ENCODE peak calls at places on chromosomes 16 and 17, in ten cellular contexts. One of them, this sample, is unnamed.

GRCh38 chr16:75496546-75496945 is 1.3 kb upstream of the CHST6 start:
- DNase-seq in uterus: no peak
- DNase-seq in NCI-H82: no peak
- DNase-seq in fibroblast of pulmonary artery: no peak
- DNase-seq in activated effector memory CD4-positive, alpha-beta T cell treated with Interleukin-2 at 50 U/mL for 16 hours: no peak
- DNase-seq in brain microvascular endothelial cell: no peak
- DNase-seq in activated CD4-positive, CD25-positive, alpha-beta regulatory T cell treated with anti-CD3 and anti-CD28 coated beads, Interleukin-2, amount 50 U/mL, for 16 hours: no peak
- DNase-seq in A172: no peak
- DNase-seq in EH: no peak
- DNase-seq in smooth muscle cell of the brain vasculature: no peak
- DNase-seq in this sample: no peak

GRCh38 chr17:77229786-77230435 is 89.1 kb downstream of the SEC14L1 start:
- DNase-seq in activated CD4-positive, CD25-positive, alpha-beta regulatory T cell treated with anti-CD3 and anti-CD28 coated beads, Interleukin-2, amount 50 U/mL, for 16 hours: no peak
- DNase-seq in uterus: no peak
- DNase-seq in brain microvascular endothelial cell: no peak
- DNase-seq in NCI-H82: no peak
- DNase-seq in A172: no peak
- DNase-seq in smooth muscle cell of the brain vasculature: no peak
- DNase-seq in activated effector memory CD4-positive, alpha-beta T cell treated with Interleukin-2 at 50 U/mL for 16 hours: no peak
- DNase-seq in EH: no peak
- DNase-seq in fibroblast of pulmonary artery: no peak
- DNase-seq in this sample: no peak

GRCh38 chr17:42163113-42163512 is 8.3 kb upstream of the RAB5C start:
- DNase-seq in uterus: no peak
- DNase-seq in smooth muscle cell of the brain vasculature: no peak
- DNase-seq in activated CD4-positive, CD25-positive, alpha-beta regulatory T cell treated with anti-CD3 and anti-CD28 coated beads, Interleukin-2, amount 50 U/mL, for 16 hours: no peak
- DNase-seq in EH: no peak
- DNase-seq in NCI-H82: peak
- DNase-seq in activated effector memory CD4-positive, alpha-beta T cell treated with Interleukin-2 at 50 U/mL for 16 hours: no peak
- DNase-seq in fibroblast of pulmonary artery: no peak
- DNase-seq in A172: no peak
- DNase-seq in brain microvascular endothelial cell: no peak
- DNase-seq in this sample: peak

GRCh38 chr16:57394444-57394843 is 10.1 kb upstream of the CCL17 start:
- DNase-seq in uterus: no peak
- DNase-seq in activated effector memory CD4-positive, alpha-beta T cell treated with Interleukin-2 at 50 U/mL for 16 hours: no peak
- DNase-seq in EH: no peak
- DNase-seq in A172: peak
- DNase-seq in smooth muscle cell of the brain vasculature: no peak
- DNase-seq in NCI-H82: no peak
- DNase-seq in activated CD4-positive, CD25-positive, alpha-beta regulatory T cell treated with anti-CD3 and anti-CD28 coated beads, Interleukin-2, amount 50 U/mL, for 16 hours: no peak
- DNase-seq in fibroblast of pulmonary artery: peak
- DNase-seq in brain microvascular endothelial cell: no peak
- DNase-seq in this sample: no peak

GRCh38 chr16:9123871-9124270 is 32.4 kb downstream of the HAPSTR1 start:
- DNase-seq in A172: peak
- DNase-seq in smooth muscle cell of the brain vasculature: no peak
- DNase-seq in NCI-H82: no peak
- DNase-seq in activated CD4-positive, CD25-positive, alpha-beta regulatory T cell treated with anti-CD3 and anti-CD28 coated beads, Interleukin-2, amount 50 U/mL, for 16 hours: no peak
- DNase-seq in brain microvascular endothelial cell: no peak
- DNase-seq in uterus: no peak
- DNase-seq in EH: no peak
- DNase-seq in activated effector memory CD4-positive, alpha-beta T cell treated with Interleukin-2 at 50 U/mL for 16 hours: no peak
- DNase-seq in fibroblast of pulmonary artery: no peak
- DNase-seq in this sample: no peak

GRCh38 chr16:57061084-57061905 is 31.1 kb upstream of the CPNE2 start:
- DNase-seq in EH: peak
- DNase-seq in brain microvascular endothelial cell: no peak
- DNase-seq in A172: peak
- DNase-seq in activated CD4-positive, CD25-positive, alpha-beta regulatory T cell treated with anti-CD3 and anti-CD28 coated beads, Interleukin-2, amount 50 U/mL, for 16 hours: no peak
- DNase-seq in uterus: peak
- DNase-seq in activated effector memory CD4-positive, alpha-beta T cell treated with Interleukin-2 at 50 U/mL for 16 hours: no peak
- DNase-seq in fibroblast of pulmonary artery: peak
- DNase-seq in NCI-H82: peak
- DNase-seq in smooth muscle cell of the brain vasculature: no peak
- DNase-seq in this sample: no peak

GRCh38 chr17:67421869-67422273 is 44.8 kb downstream of the PITPNC1 start:
- DNase-seq in A172: peak
- DNase-seq in activated effector memory CD4-positive, alpha-beta T cell treated with Interleukin-2 at 50 U/mL for 16 hours: peak
- DNase-seq in fibroblast of pulmonary artery: peak
- DNase-seq in smooth muscle cell of the brain vasculature: no peak
- DNase-seq in EH: peak
- DNase-seq in uterus: peak
- DNase-seq in brain microvascular endothelial cell: peak
- DNase-seq in NCI-H82: no peak
- DNase-seq in activated CD4-positive, CD25-positive, alpha-beta regulatory T cell treated with anti-CD3 and anti-CD28 coated beads, Interleukin-2, amount 50 U/mL, for 16 hours: peak
- DNase-seq in this sample: no peak

GRCh38 chr16:48596326-48596725 is 13.7 kb downstream of the N4BP1 start:
- DNase-seq in uterus: no peak
- DNase-seq in NCI-H82: no peak
- DNase-seq in EH: no peak
- DNase-seq in A172: no peak
- DNase-seq in brain microvascular endothelial cell: no peak
- DNase-seq in activated effector memory CD4-positive, alpha-beta T cell treated with Interleukin-2 at 50 U/mL for 16 hours: no peak
- DNase-seq in fibroblast of pulmonary artery: no peak
- DNase-seq in smooth muscle cell of the brain vasculature: no peak
- DNase-seq in activated CD4-positive, CD25-positive, alpha-beta regulatory T cell treated with anti-CD3 and anti-CD28 coated beads, Interleukin-2, amount 50 U/mL, for 16 hours: no peak
- DNase-seq in this sample: no peak

GRCh38 chr17:31541559-31541958 is 150.1 kb downstream of the RAB11FIP4 start:
- DNase-seq in EH: no peak
- DNase-seq in A172: no peak
- DNase-seq in brain microvascular endothelial cell: no peak
- DNase-seq in NCI-H82: peak
- DNase-seq in activated effector memory CD4-positive, alpha-beta T cell treated with Interleukin-2 at 50 U/mL for 16 hours: no peak
- DNase-seq in uterus: no peak
- DNase-seq in activated CD4-positive, CD25-positive, alpha-beta regulatory T cell treated with anti-CD3 and anti-CD28 coated beads, Interleukin-2, amount 50 U/mL, for 16 hours: no peak
- DNase-seq in smooth muscle cell of the brain vasculature: no peak
- DNase-seq in fibroblast of pulmonary artery: no peak
- DNase-seq in this sample: no peak

GRCh38 chr17:34622862-34623261 is 43.5 kb downstream of the TMEM132E start:
- DNase-seq in activated CD4-positive, CD25-positive, alpha-beta regulatory T cell treated with anti-CD3 and anti-CD28 coated beads, Interleukin-2, amount 50 U/mL, for 16 hours: no peak
- DNase-seq in uterus: no peak
- DNase-seq in NCI-H82: no peak
- DNase-seq in EH: no peak
- DNase-seq in smooth muscle cell of the brain vasculature: no peak
- DNase-seq in activated effector memory CD4-positive, alpha-beta T cell treated with Interleukin-2 at 50 U/mL for 16 hours: no peak
- DNase-seq in A172: no peak
- DNase-seq in fibroblast of pulmonary artery: no peak
- DNase-seq in brain microvascular endothelial cell: no peak
- DNase-seq in this sample: no peak

GRCh38 chr16:30421010-30421409 is 8.8 kb downstream of the DCTPP1 start:
- DNase-seq in fibroblast of pulmonary artery: no peak
- DNase-seq in EH: no peak
- DNase-seq in uterus: no peak
- DNase-seq in activated CD4-positive, CD25-positive, alpha-beta regulatory T cell treated with anti-CD3 and anti-CD28 coated beads, Interleukin-2, amount 50 U/mL, for 16 hours: no peak
- DNase-seq in brain microvascular endothelial cell: no peak
- DNase-seq in NCI-H82: no peak
- DNase-seq in smooth muscle cell of the brain vasculature: no peak
- DNase-seq in A172: no peak
- DNase-seq in activated effector memory CD4-positive, alpha-beta T cell treated with Interleukin-2 at 50 U/mL for 16 hours: no peak
- DNase-seq in this sample: no peak

GRCh38 chr16:65884018-65884417 is 482.5 kb upstream of the CDH5 start:
- DNase-seq in EH: peak
- DNase-seq in A172: peak
- DNase-seq in uterus: no peak
- DNase-seq in brain microvascular endothelial cell: no peak
- DNase-seq in smooth muscle cell of the brain vasculature: no peak
- DNase-seq in activated CD4-positive, CD25-positive, alpha-beta regulatory T cell treated with anti-CD3 and anti-CD28 coated beads, Interleukin-2, amount 50 U/mL, for 16 hours: no peak
- DNase-seq in activated effector memory CD4-positive, alpha-beta T cell treated with Interleukin-2 at 50 U/mL for 16 hours: no peak
- DNase-seq in fibroblast of pulmonary artery: no peak
- DNase-seq in NCI-H82: no peak
- DNase-seq in this sample: no peak

GRCh38 chr17:78798695-78799559 is 16.9 kb upstream of the CYTH1 start:
- DNase-seq in fibroblast of pulmonary artery: peak
- DNase-seq in activated CD4-positive, CD25-positive, alpha-beta regulatory T cell treated with anti-CD3 and anti-CD28 coated beads, Interleukin-2, amount 50 U/mL, for 16 hours: no peak
- DNase-seq in brain microvascular endothelial cell: no peak
- DNase-seq in smooth muscle cell of the brain vasculature: no peak
- DNase-seq in A172: no peak
- DNase-seq in EH: peak
- DNase-seq in NCI-H82: peak
- DNase-seq in uterus: no peak
- DNase-seq in activated effector memory CD4-positive, alpha-beta T cell treated with Interleukin-2 at 50 U/mL for 16 hours: no peak
- DNase-seq in this sample: no peak

GRCh38 chr16:14600164-14600563 is 29.9 kb downstream of the PARN start:
- DNase-seq in NCI-H82: peak
- DNase-seq in activated CD4-positive, CD25-positive, alpha-beta regulatory T cell treated with anti-CD3 and anti-CD28 coated beads, Interleukin-2, amount 50 U/mL, for 16 hours: no peak
- DNase-seq in smooth muscle cell of the brain vasculature: no peak
- DNase-seq in EH: peak
- DNase-seq in activated effector memory CD4-positive, alpha-beta T cell treated with Interleukin-2 at 50 U/mL for 16 hours: no peak
- DNase-seq in A172: peak
- DNase-seq in uterus: no peak
- DNase-seq in brain microvascular endothelial cell: peak
- DNase-seq in fibroblast of pulmonary artery: peak
- DNase-seq in this sample: no peak

GRCh38 chr17:79834575-79835469 is 4.4 kb downstream of the CBX4 start:
- DNase-seq in NCI-H82: peak
- DNase-seq in smooth muscle cell of the brain vasculature: no peak
- DNase-seq in fibroblast of pulmonary artery: no peak
- DNase-seq in activated CD4-positive, CD25-positive, alpha-beta regulatory T cell treated with anti-CD3 and anti-CD28 coated beads, Interleukin-2, amount 50 U/mL, for 16 hours: no peak
- DNase-seq in activated effector memory CD4-positive, alpha-beta T cell treated with Interleukin-2 at 50 U/mL for 16 hours: no peak
- DNase-seq in A172: no peak
- DNase-seq in EH: no peak
- DNase-seq in brain microvascular endothelial cell: no peak
- DNase-seq in uterus: no peak
- DNase-seq in this sample: peak

GRCh38 chr17:48995871-48996695 is 1.1 kb upstream of the IGF2BP1 start:
- DNase-seq in A172: peak
- DNase-seq in fibroblast of pulmonary artery: no peak
- DNase-seq in uterus: no peak
- DNase-seq in EH: no peak
- DNase-seq in NCI-H82: peak
- DNase-seq in activated CD4-positive, CD25-positive, alpha-beta regulatory T cell treated with anti-CD3 and anti-CD28 coated beads, Interleukin-2, amount 50 U/mL, for 16 hours: no peak
- DNase-seq in brain microvascular endothelial cell: no peak
- DNase-seq in smooth muscle cell of the brain vasculature: no peak
- DNase-seq in activated effector memory CD4-positive, alpha-beta T cell treated with Interleukin-2 at 50 U/mL for 16 hours: no peak
- DNase-seq in this sample: peak

GRCh38 chr17:42097691-42098661 is at the start of gene ZNF385C:
- DNase-seq in NCI-H82: peak
- DNase-seq in brain microvascular endothelial cell: no peak
- DNase-seq in A172: no peak
- DNase-seq in activated CD4-positive, CD25-positive, alpha-beta regulatory T cell treated with anti-CD3 and anti-CD28 coated beads, Interleukin-2, amount 50 U/mL, for 16 hours: no peak
- DNase-seq in fibroblast of pulmonary artery: no peak
- DNase-seq in uterus: no peak
- DNase-seq in smooth muscle cell of the brain vasculature: no peak
- DNase-seq in activated effector memory CD4-positive, alpha-beta T cell treated with Interleukin-2 at 50 U/mL for 16 hours: peak
- DNase-seq in EH: no peak
- DNase-seq in this sample: peak

GRCh38 chr17:51120357-51120738 is 320 bp downstream of the SPAG9 start:
- DNase-seq in NCI-H82: peak
- DNase-seq in smooth muscle cell of the brain vasculature: peak
- DNase-seq in fibroblast of pulmonary artery: peak
- DNase-seq in brain microvascular endothelial cell: peak
- DNase-seq in A172: no peak
- DNase-seq in activated CD4-positive, CD25-positive, alpha-beta regulatory T cell treated with anti-CD3 and anti-CD28 coated beads, Interleukin-2, amount 50 U/mL, for 16 hours: no peak
- DNase-seq in uterus: no peak
- DNase-seq in EH: no peak
- DNase-seq in activated effector memory CD4-positive, alpha-beta T cell treated with Interleukin-2 at 50 U/mL for 16 hours: no peak
- DNase-seq in this sample: no peak

GRCh38 chr17:81388612-81389367 is 6.5 kb upstream of the BAHCC1 start:
- DNase-seq in EH: no peak
- DNase-seq in activated CD4-positive, CD25-positive, alpha-beta regulatory T cell treated with anti-CD3 and anti-CD28 coated beads, Interleukin-2, amount 50 U/mL, for 16 hours: no peak
- DNase-seq in NCI-H82: peak
- DNase-seq in fibroblast of pulmonary artery: no peak
- DNase-seq in uterus: no peak
- DNase-seq in brain microvascular endothelial cell: no peak
- DNase-seq in smooth muscle cell of the brain vasculature: no peak
- DNase-seq in activated effector memory CD4-positive, alpha-beta T cell treated with Interleukin-2 at 50 U/mL for 16 hours: no peak
- DNase-seq in A172: no peak
- DNase-seq in this sample: no peak

GRCh38 chr16:66432429-66432828 is 5.3 kb downstream of the BEAN1 start:
- DNase-seq in EH: no peak
- DNase-seq in brain microvascular endothelial cell: no peak
- DNase-seq in smooth muscle cell of the brain vasculature: no peak
- DNase-seq in activated effector memory CD4-positive, alpha-beta T cell treated with Interleukin-2 at 50 U/mL for 16 hours: no peak
- DNase-seq in NCI-H82: no peak
- DNase-seq in fibroblast of pulmonary artery: no peak
- DNase-seq in activated CD4-positive, CD25-positive, alpha-beta regulatory T cell treated with anti-CD3 and anti-CD28 coated beads, Interleukin-2, amount 50 U/mL, for 16 hours: no peak
- DNase-seq in uterus: no peak
- DNase-seq in A172: no peak
- DNase-seq in this sample: no peak

GRCh38 chr17:32621612-32622312 is 135.0 kb downstream of the CDK5R1 start:
- DNase-seq in activated effector memory CD4-positive, alpha-beta T cell treated with Interleukin-2 at 50 U/mL for 16 hours: no peak
- DNase-seq in smooth muscle cell of the brain vasculature: peak
- DNase-seq in EH: peak
- DNase-seq in NCI-H82: peak
- DNase-seq in activated CD4-positive, CD25-positive, alpha-beta regulatory T cell treated with anti-CD3 and anti-CD28 coated beads, Interleukin-2, amount 50 U/mL, for 16 hours: no peak
- DNase-seq in uterus: no peak
- DNase-seq in brain microvascular endothelial cell: peak
- DNase-seq in fibroblast of pulmonary artery: no peak
- DNase-seq in A172: peak
- DNase-seq in this sample: no peak

GRCh38 chr16:76539609-76540008 is 262.4 kb downstream of the CNTNAP4 start:
- DNase-seq in fibroblast of pulmonary artery: no peak
- DNase-seq in uterus: no peak
- DNase-seq in activated CD4-positive, CD25-positive, alpha-beta regulatory T cell treated with anti-CD3 and anti-CD28 coated beads, Interleukin-2, amount 50 U/mL, for 16 hours: no peak
- DNase-seq in NCI-H82: no peak
- DNase-seq in A172: no peak
- DNase-seq in smooth muscle cell of the brain vasculature: no peak
- DNase-seq in activated effector memory CD4-positive, alpha-beta T cell treated with Interleukin-2 at 50 U/mL for 16 hours: no peak
- DNase-seq in EH: no peak
- DNase-seq in brain microvascular endothelial cell: no peak
- DNase-seq in this sample: no peak

GRCh38 chr17:21058098-21058893 is 15.5 kb upstream of the USP22 start:
- DNase-seq in activated effector memory CD4-positive, alpha-beta T cell treated with Interleukin-2 at 50 U/mL for 16 hours: no peak
- DNase-seq in activated CD4-positive, CD25-positive, alpha-beta regulatory T cell treated with anti-CD3 and anti-CD28 coated beads, Interleukin-2, amount 50 U/mL, for 16 hours: no peak
- DNase-seq in uterus: no peak
- DNase-seq in fibroblast of pulmonary artery: peak
- DNase-seq in brain microvascular endothelial cell: peak
- DNase-seq in NCI-H82: no peak
- DNase-seq in smooth muscle cell of the brain vasculature: no peak
- DNase-seq in EH: peak
- DNase-seq in A172: peak
- DNase-seq in this sample: no peak

GRCh38 chr17:77720946-77721822 is 237.3 kb upstream of the TNRC6C start:
- DNase-seq in smooth muscle cell of the brain vasculature: no peak
- DNase-seq in activated effector memory CD4-positive, alpha-beta T cell treated with Interleukin-2 at 50 U/mL for 16 hours: no peak
- DNase-seq in uterus: no peak
- DNase-seq in A172: no peak
- DNase-seq in EH: no peak
- DNase-seq in brain microvascular endothelial cell: no peak
- DNase-seq in NCI-H82: no peak
- DNase-seq in activated CD4-positive, CD25-positive, alpha-beta regulatory T cell treated with anti-CD3 and anti-CD28 coated beads, Interleukin-2, amount 50 U/mL, for 16 hours: no peak
- DNase-seq in fibroblast of pulmonary artery: no peak
- DNase-seq in this sample: no peak

GRCh38 chr17:51238253-51238887 is 21.5 kb downstream of the MBTD1 start:
- DNase-seq in activated CD4-positive, CD25-positive, alpha-beta regulatory T cell treated with anti-CD3 and anti-CD28 coated beads, Interleukin-2, amount 50 U/mL, for 16 hours: no peak
- DNase-seq in NCI-H82: no peak
- DNase-seq in EH: no peak
- DNase-seq in brain microvascular endothelial cell: no peak
- DNase-seq in A172: no peak
- DNase-seq in smooth muscle cell of the brain vasculature: no peak
- DNase-seq in fibroblast of pulmonary artery: no peak
- DNase-seq in activated effector memory CD4-positive, alpha-beta T cell treated with Interleukin-2 at 50 U/mL for 16 hours: no peak
- DNase-seq in uterus: no peak
- DNase-seq in this sample: no peak

GRCh38 chr16:82738699-82739098 is 111.9 kb downstream of the CDH13 start:
- DNase-seq in NCI-H82: no peak
- DNase-seq in uterus: no peak
- DNase-seq in brain microvascular endothelial cell: peak
- DNase-seq in fibroblast of pulmonary artery: peak
- DNase-seq in A172: no peak
- DNase-seq in activated effector memory CD4-positive, alpha-beta T cell treated with Interleukin-2 at 50 U/mL for 16 hours: no peak
- DNase-seq in activated CD4-positive, CD25-positive, alpha-beta regulatory T cell treated with anti-CD3 and anti-CD28 coated beads, Interleukin-2, amount 50 U/mL, for 16 hours: no peak
- DNase-seq in EH: no peak
- DNase-seq in smooth muscle cell of the brain vasculature: no peak
- DNase-seq in this sample: no peak

GRCh38 chr17:64056269-64057005 is 36.0 kb upstream of the ICAM2 start:
- DNase-seq in activated CD4-positive, CD25-positive, alpha-beta regulatory T cell treated with anti-CD3 and anti-CD28 coated beads, Interleukin-2, amount 50 U/mL, for 16 hours: no peak
- DNase-seq in fibroblast of pulmonary artery: no peak
- DNase-seq in uterus: no peak
- DNase-seq in A172: no peak
- DNase-seq in EH: no peak
- DNase-seq in smooth muscle cell of the brain vasculature: no peak
- DNase-seq in NCI-H82: no peak
- DNase-seq in brain microvascular endothelial cell: no peak
- DNase-seq in activated effector memory CD4-positive, alpha-beta T cell treated with Interleukin-2 at 50 U/mL for 16 hours: no peak
- DNase-seq in this sample: no peak

GRCh38 chr16:71328151-71328550 is 30.4 kb upstream of the CALB2 start:
- DNase-seq in smooth muscle cell of the brain vasculature: no peak
- DNase-seq in activated effector memory CD4-positive, alpha-beta T cell treated with Interleukin-2 at 50 U/mL for 16 hours: no peak
- DNase-seq in A172: no peak
- DNase-seq in fibroblast of pulmonary artery: no peak
- DNase-seq in uterus: no peak
- DNase-seq in activated CD4-positive, CD25-positive, alpha-beta regulatory T cell treated with anti-CD3 and anti-CD28 coated beads, Interleukin-2, amount 50 U/mL, for 16 hours: no peak
- DNase-seq in EH: no peak
- DNase-seq in brain microvascular endothelial cell: no peak
- DNase-seq in NCI-H82: no peak
- DNase-seq in this sample: no peak